ENCODE peak calls at places on chromosomes 16 and 17, in seven cellular contexts. C, F, I, U, W, G and N are unnamed samples.

GRCh38 chr17:17439971-17440843 is 36.6 kb upstream of the MED9 start:
- DNase-seq in W (peak; percentile 78), I (peak; percentile 50), G (no peak), U (peak; percentile 66), C (peak; percentile 46), F (peak; percentile 60), N (peak; percentile 82)

GRCh38 chr17:15926039-15926740 is 18.7 kb upstream of the ADORA2B start:
- DNase-seq in G (peak; percentile 8), U (no peak), F (peak; percentile 46), I (no peak), W (no peak), C (no peak), N (no peak)

GRCh38 chr17:64736804-64737492 is 74.8 kb upstream of the SMURF2 start:
- DNase-seq in U (peak; percentile 82), G (no peak), F (no peak), I (peak; percentile 71), W (peak; percentile 83), C (peak; percentile 53), N (peak; percentile 59)

GRCh38 chr16:23899869-23900268 is 64.1 kb downstream of the PRKCB start:
- DNase-seq in C (no peak), I (no peak), F (no peak), W (no peak), G (no peak), U (no peak), N (no peak)

GRCh38 chr17:35240861-35241260 is 2.0 kb upstream of the SLFN5 start:
- DNase-seq in I (no peak), U (no peak), W (no peak), C (no peak), F (no peak), G (no peak), N (no peak)

GRCh38 chr17:4553669-4554068 is 1.5 kb downstream of the MYBBP1A start:
- DNase-seq in W (no peak), G (no peak), U (no peak), C (no peak), I (no peak), F (no peak), N (no peak)

GRCh38 chr17:33262724-33263123 is 30.4 kb downstream of the ASIC2 start:
- DNase-seq in G (no peak), F (no peak), U (no peak), I (no peak), W (no peak), C (peak; percentile 45), N (no peak)

GRCh38 chr17:57663326-57664070 is 81.6 kb downstream of the CCDC182 start:
- DNase-seq in U (no peak), F (no peak), W (no peak), I (peak; percentile 25), C (peak; percentile 35), G (peak; percentile 54), N (no peak)

GRCh38 chr16:88775825-88776224 is 9.2 kb downstream of the PIEZO1 start:
- DNase-seq in G (no peak), C (no peak), U (no peak), W (no peak), F (no peak), I (no peak), N (no peak)

GRCh38 chr16:84141143-84141670 is 3.8 kb downstream of the HSDL1 start:
- DNase-seq in U (peak; percentile 44), F (no peak), I (no peak), G (no peak), W (no peak), C (no peak), N (peak; percentile 78)

GRCh38 chr17:12627776-12628491 is 37.8 kb upstream of the MYOCD start:
- DNase-seq in I (peak; percentile 46), C (peak; percentile 90), F (no peak), G (no peak), W (no peak), U (no peak), N (no peak)

GRCh38 chr17:61416540-61417363 is 17.1 kb downstream of the TBX2 start:
- DNase-seq in I (peak; percentile 98), F (peak; percentile 97), C (peak; percentile 81), G (peak; percentile 97), U (peak; percentile 59), W (peak; percentile 94), N (no peak)

GRCh38 chr16:83781-84615 is 6.0 kb downstream of the MPG start:
- DNase-seq in G (no peak), C (no peak), F (no peak), I (peak; percentile 45), W (no peak), U (peak; percentile 32), N (peak; percentile 56)

GRCh38 chr17:65660947-65661346 is 99.5 kb upstream of the AXIN2 start:
- DNase-seq in G (no peak), I (peak; percentile 94), W (peak; percentile 39), F (no peak), C (peak; percentile 57), U (no peak), N (no peak)

GRCh38 chr16:87550510-87550961 is 51.8 kb upstream of the JPH3 start:
- DNase-seq in C (no peak), W (peak; percentile 31), U (peak; percentile 58), I (peak; percentile 34), G (peak; percentile 88), F (peak; percentile 55), N (no peak)

GRCh38 chr16:27993587-27993986 is 69.9 kb downstream of the GSG1L start:
- DNase-seq in W (no peak), U (no peak), I (no peak), G (peak; percentile 3), C (no peak), F (no peak), N (no peak)

GRCh38 chr17:38361700-38362465 is 10.2 kb downstream of the SOCS7 start:
- DNase-seq in F (no peak), C (peak; percentile 32), W (peak; percentile 25), G (no peak), U (no peak), I (no peak), N (no peak)

GRCh38 chr16:29876186-29876577 is 13.2 kb upstream of the CDIPT start:
- DNase-seq in W (no peak), I (peak; percentile 16), U (no peak), F (no peak), G (no peak), C (no peak), N (no peak)

GRCh38 chr16:15807603-15808009 is 49.2 kb downstream of the MYH11 start:
- DNase-seq in G (peak; percentile 89), W (no peak), I (no peak), U (no peak), C (peak; percentile 60), F (no peak), N (no peak)

GRCh38 chr16:84662471-84662870 is 14.2 kb downstream of the KLHL36 start:
- DNase-seq in F (no peak), U (no peak), G (no peak), I (no peak), C (peak; percentile 23), W (no peak), N (no peak)

GRCh38 chr16:4115209-4115940 is 867 bp downstream of the ADCY9 start:
- DNase-seq in C (peak; percentile 78), W (peak; percentile 33), I (peak; percentile 87), G (peak; percentile 88), U (no peak), F (peak; percentile 81), N (no peak)

GRCh38 chr16:66551362-66551761 is 1.0 kb upstream of the CKLF start:
- DNase-seq in F (peak; percentile 27), C (peak; percentile 24), U (peak; percentile 83), W (peak; percentile 37), G (no peak), I (peak; percentile 50), N (peak; percentile 88)

GRCh38 chr17:44924107-44924544 is 8.8 kb upstream of the GFAP start:
- DNase-seq in W (no peak), U (no peak), G (peak; percentile 66), I (no peak), F (no peak), C (no peak), N (no peak)

GRCh38 chr16:57184113-57184512 is 1.7 kb downstream of the PSME3IP1 start:
- DNase-seq in F (no peak), I (no peak), C (no peak), G (no peak), U (no peak), W (no peak), N (no peak)
- H3K4me3 ChIP-seq in F (no peak overlapping the region), I (no peak overlapping the region), C (no peak overlapping the region), G (no peak overlapping the region), U (peak overlapping the region; percentile 91), W (peak overlapping the region; percentile 99), N (no peak overlapping the region)

GRCh38 chr17:56231693-56232092 is 78.4 kb downstream of the ANKFN1 start:
- DNase-seq in G (no peak), F (no peak), I (peak; percentile 2), U (no peak), C (no peak), W (no peak), N (no peak)
- H3K4me3 ChIP-seq in G (no peak overlapping the region), F (no peak overlapping the region), I (no peak overlapping the region), U (no peak overlapping the region), C (no peak overlapping the region), W (no peak overlapping the region), N (no peak overlapping the region)

GRCh38 chr17:48614904-48615211 is 234 bp downstream of the HOXB8 start:
- DNase-seq in C (no peak), W (no peak), F (no peak), I (no peak), G (no peak), U (no peak), N (no peak)

GRCh38 chr17:48615963-48616718 is 1.0 kb upstream of the HOXB8 start:
- DNase-seq in U (no peak), I (no peak), F (no peak), G (no peak), W (peak; percentile 15), C (no peak), N (no peak)

GRCh38 chr17:48613862-48614694 is 1.0 kb downstream of the HOXB8 start:
- DNase-seq in F (no peak), I (peak; percentile 27), G (peak; percentile 77), U (no peak), C (no peak), W (no peak), N (no peak)

GRCh38 chr17:48616719-48617514 is 1.8 kb upstream of the HOXB8 start:
- DNase-seq in I (no peak), U (no peak), F (no peak), C (no peak), G (no peak), W (peak; percentile 16), N (no peak)

DNA sequence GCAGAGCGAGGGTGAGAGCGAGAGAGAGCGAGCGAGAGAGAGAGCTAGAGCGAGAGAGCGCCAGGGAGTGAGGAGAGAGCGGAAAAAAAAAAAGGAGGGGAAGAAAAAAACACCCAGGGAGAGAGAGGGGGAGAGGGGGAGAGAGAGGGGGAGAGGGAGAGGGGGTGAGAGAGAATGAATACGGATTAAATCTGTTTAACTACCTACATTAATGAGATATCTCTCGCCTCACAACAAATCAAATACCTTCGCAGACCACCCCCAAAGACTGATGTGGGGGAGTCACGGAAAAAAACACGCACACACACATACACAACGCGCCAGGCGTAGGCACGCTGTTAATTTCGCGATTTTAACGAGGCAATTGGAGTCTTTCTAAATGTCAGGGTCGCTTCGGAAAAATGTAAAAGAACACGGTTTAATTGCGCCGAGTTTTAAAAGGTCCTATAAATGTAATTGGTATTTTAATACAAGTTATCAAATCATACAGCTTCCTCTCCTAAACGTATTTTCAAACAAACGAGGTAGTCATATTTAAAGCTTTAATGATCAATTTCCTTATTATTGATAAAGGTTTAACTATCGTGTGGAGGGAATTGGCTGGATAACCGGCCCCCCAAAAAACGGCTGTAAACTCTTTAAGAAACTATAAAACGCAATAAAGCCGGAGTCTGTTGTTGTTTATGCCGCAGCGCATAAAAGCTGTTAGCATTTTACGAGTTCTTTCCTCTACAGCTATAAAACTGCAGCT is at the start of gene HOXB8:
- DNase-seq in F (no peak), G (no peak), I (no peak), C (no peak), U (no peak), W (peak; percentile 15), N (no peak)
- H3K4me3 ChIP-seq in F (no peak within 1 kb of the TSS), G (no peak within 1 kb of the TSS), I (no peak within 1 kb of the TSS), C (peak within 1 kb of the TSS; percentile 46), U (no peak within 1 kb of the TSS), W (peak within 1 kb of the TSS; percentile 26), N (no peak within 1 kb of the TSS)

GRCh38 chr17:549197-550040 is 165.2 kb downstream of the VPS53 start:
- DNase-seq in F (peak; percentile 21), C (peak; percentile 87), G (no peak), I (peak; percentile 78), U (no peak), W (no peak), N (no peak)
- H3K4me3 ChIP-seq in F (no peak overlapping the region), C (peak overlapping the region; percentile 38), G (no peak overlapping the region), I (peak overlapping the region; percentile 33), U (no peak overlapping the region), W (no peak overlapping the region), N (no peak overlapping the region)